ENCODE peak calls at places on chromosomes 11 and 22, in ten cellular contexts. R, U, V, J, H, K, Q, T, C and X are unnamed samples.
A peak's percentile ranks its signal among the peaks of the same experiment; 100 is the strongest.

GRCh38 chr22:27473533-27473932 is 328.0 kb downstream of the MN1 start:
- DNase-seq in V (no peak), J (no peak), U (no peak), H (no peak), K (no peak), T (no peak), R (peak; percentile 57), C (no peak), Q (peak; percentile 66), X (no peak)

GRCh38 chr22:42697542-42698013 is 23.1 kb downstream of the A4GALT start:
- DNase-seq in Q (peak; percentile 64), C (no peak), J (peak; percentile 91), T (peak; percentile 71), V (no peak), R (peak; percentile 44), K (peak; percentile 56), H (peak; percentile 59), U (peak; percentile 85), X (peak; percentile 65)

GRCh38 chr11:8317164-8317563 is 53.5 kb upstream of the LMO1 start:
- DNase-seq in T (no peak), Q (no peak), J (no peak), U (no peak), H (no peak), C (no peak), K (no peak), V (no peak), R (no peak), X (no peak)

GRCh38 chr22:42933783-42934144 is 76.7 kb upstream of the ARFGAP3 start:
- DNase-seq in J (no peak), K (no peak), C (no peak), U (no peak), T (peak; percentile 68), R (peak; percentile 80), H (peak; percentile 43), Q (no peak), V (no peak), X (no peak)

GRCh38 chr11:74443071-74443864 is 24.1 kb downstream of the KCNE3 start:
- DNase-seq in J (no peak), V (no peak), R (peak; percentile 94), T (peak; percentile 89), C (no peak), U (no peak), Q (peak; percentile 23), K (peak; percentile 69), H (peak; percentile 44), X (peak; percentile 55)

GRCh38 chr22:42289671-42290269 is 19.3 kb upstream of the TCF20 start:
- DNase-seq in J (no peak), U (no peak), R (no peak), Q (no peak), V (no peak), K (no peak), H (no peak), C (no peak), T (no peak), X (no peak)

GRCh38 chr11:67648796-67649613 is 1.5 kb downstream of the ACY3 start:
- DNase-seq in H (no peak), V (no peak), K (no peak), C (no peak), J (no peak), R (no peak), U (no peak), Q (no peak), T (no peak), X (no peak)

GRCh38 chr22:50481440-50482106 is at the start of gene ADM2:
- DNase-seq in R (no peak), Q (no peak), J (no peak), T (no peak), H (peak; percentile 47), K (peak; percentile 67), V (no peak), C (peak; percentile 77), U (no peak), X (peak; percentile 43)

GRCh38 chr22:50032941-50033601 is 20.5 kb upstream of the IL17REL start:
- DNase-seq in T (no peak), R (no peak), K (no peak), J (no peak), V (no peak), C (peak; percentile 63), Q (peak; percentile 12), H (no peak), U (no peak), X (no peak)

GRCh38 chr11:45079943-45080719 is 66.3 kb upstream of the PRDM11 start:
- DNase-seq in T (peak; percentile 42), Q (no peak), U (no peak), C (no peak), K (peak; percentile 33), V (no peak), R (no peak), J (no peak), H (no peak), X (peak; percentile 55)

GRCh38 chr11:115672999-115673411 is 168.8 kb upstream of the CADM1 start:
- DNase-seq in H (no peak), C (no peak), T (peak; percentile 13), U (peak; percentile 40), V (no peak), Q (peak; percentile 16), K (no peak), J (peak; percentile 30), R (no peak), X (no peak)

GRCh38 chr11:131356201-131356600 is 14.2 kb upstream of the NTM start:
- DNase-seq in H (no peak), Q (peak; percentile 25), J (no peak), U (no peak), C (no peak), K (no peak), T (no peak), R (no peak), V (no peak), X (no peak)

GRCh38 chr11:131928992-131929391 is 558.6 kb downstream of the NTM start:
- DNase-seq in C (peak; percentile 64), J (no peak), U (no peak), V (no peak), Q (no peak), T (no peak), K (no peak), R (no peak), H (no peak), X (no peak)

GRCh38 chr11:101775033-101775432 is 139.8 kb upstream of the CEP126 start:
- DNase-seq in Q (no peak), U (no peak), T (no peak), V (no peak), H (no peak), R (peak; percentile 69), K (no peak), C (no peak), J (no peak), X (no peak)

GRCh38 chr11:134763030-134763388 is 351.0 kb upstream of the B3GAT1 start:
- DNase-seq in V (no peak), T (no peak), Q (no peak), R (peak; percentile 62), J (no peak), K (no peak), U (no peak), C (no peak), H (no peak), X (no peak)
- H3K9me3 ChIP-seq in V (no peaks in the 10 kb centered on the region), T (no peaks in the 10 kb centered on the region), Q (no peaks in the 10 kb centered on the region), R (peaks cover 15% of the 10 kb centered on the region), J (peaks cover 9% of the 10 kb centered on the region), K (no peaks in the 10 kb centered on the region), U (no peaks in the 10 kb centered on the region), C (no peaks in the 10 kb centered on the region), H (no peaks in the 10 kb centered on the region), X (no peaks in the 10 kb centered on the region)

GRCh38 chr11:128835741-128836410 is 31.2 kb downstream of the KCNJ1 start:
- DNase-seq in Q (no peak), K (no peak), U (no peak), J (peak; percentile 65), C (no peak), V (no peak), T (peak; percentile 53), H (no peak), R (no peak), X (no peak)

GRCh38 chr11:128840783-128841182 is 26.3 kb downstream of the KCNJ1 start:
- DNase-seq in U (no peak), J (no peak), R (no peak), C (no peak), Q (no peak), H (no peak), K (no peak), T (no peak), V (no peak), X (no peak)

GRCh38 chr11:128839081-128839480 is 28.0 kb downstream of the KCNJ1 start:
- DNase-seq in C (no peak), V (no peak), T (no peak), H (no peak), R (no peak), K (no peak), Q (no peak), J (no peak), U (no peak), X (no peak)

GRCh38 chr11:128840137-128840536 is 27.0 kb downstream of the KCNJ1 start:
- DNase-seq in R (no peak), V (no peak), C (no peak), J (no peak), K (no peak), U (no peak), T (no peak), H (no peak), Q (no peak), X (no peak)

GRCh38 chr11:128837627-128838026 is 29.5 kb downstream of the KCNJ1 start:
- DNase-seq in R (no peak), T (no peak), U (no peak), Q (peak; percentile 26), V (no peak), C (no peak), H (no peak), J (no peak), K (no peak), X (no peak)
- H3K27ac ChIP-seq in R (no peak overlapping the region), T (no peak overlapping the region), U (no peak overlapping the region), Q (no peak overlapping the region), V (no peak overlapping the region), C (peak overlapping the region; percentile 37), H (no peak overlapping the region), J (peak overlapping the region; percentile 84), K (no peak overlapping the region), X (no peak overlapping the region)

DNA sequence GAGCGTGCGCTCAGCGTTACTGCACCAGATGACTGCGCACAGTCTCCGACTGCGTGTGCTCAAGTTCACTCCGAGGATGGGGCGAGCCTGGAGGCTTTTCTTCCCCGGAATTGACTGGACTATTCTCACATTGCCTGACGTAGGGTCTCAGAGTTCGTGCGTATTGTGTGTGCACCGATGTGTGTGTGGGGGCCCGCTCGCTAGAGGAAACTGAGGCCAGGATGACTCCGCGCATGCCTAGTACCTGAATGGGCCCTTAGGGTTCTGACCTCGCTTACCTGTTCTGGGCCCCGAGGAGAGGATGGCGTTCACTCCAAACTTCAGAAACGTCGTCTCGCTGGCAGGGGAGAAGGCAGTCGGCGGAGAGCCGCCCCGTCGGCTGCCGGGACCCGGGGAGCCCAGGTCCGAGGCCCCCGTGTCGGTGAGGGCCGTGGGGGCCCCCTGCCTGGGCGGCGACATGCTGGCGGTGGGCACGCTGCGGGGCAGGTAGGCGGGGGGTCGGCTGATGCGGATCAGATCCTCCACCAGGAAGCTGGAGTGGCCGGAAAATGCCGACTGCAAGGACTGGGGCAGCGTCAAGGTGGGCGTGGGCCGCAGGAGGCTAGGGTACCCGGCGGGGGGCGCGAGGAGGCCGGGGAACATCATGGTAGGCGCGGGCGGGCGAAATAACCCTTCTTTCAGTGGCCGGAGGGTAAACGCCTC is 444 bp downstream of the DBX1 start:
- DNase-seq in C (no peak), H (no peak), R (no peak), J (no peak), K (no peak), U (no peak), Q (no peak), V (no peak), T (no peak), X (no peak)
- H3K4me3 ChIP-seq in C (no peak overlapping the region), H (no peak overlapping the region), R (no peak overlapping the region), J (no peak overlapping the region), K (no peak overlapping the region), U (no peak overlapping the region), Q (no peak overlapping the region), V (no peak overlapping the region), T (no peak overlapping the region), X (no peak overlapping the region)

GRCh38 chr11:11827272-11827671 is 14.5 kb upstream of the USP47 start:
- DNase-seq in Q (no peak), V (no peak), U (no peak), H (no peak), J (no peak), T (no peak), K (no peak), R (no peak), C (no peak), X (no peak)
- H3K9me3 ChIP-seq in Q (no peaks in the 10 kb centered on the region), V (no peaks in the 10 kb centered on the region), U (no peaks in the 10 kb centered on the region), H (no peaks in the 10 kb centered on the region), J (no peaks in the 10 kb centered on the region), T (no peaks in the 10 kb centered on the region), K (no peaks in the 10 kb centered on the region), R (no peaks in the 10 kb centered on the region), C (no peaks in the 10 kb centered on the region), X (no peaks in the 10 kb centered on the region)